ENCODE peak calls at places on chromosomes 12 and 14, in six cellular contexts. One of them, this sample, is unnamed.

GRCh38 chr14:103142031-103142430 is 18.8 kb downstream of the TNFAIP2 start:
- DNase-seq in transverse colon: no peak
- DNase-seq in cardiac muscle cell: no peak
- DNase-seq in left ventricle myocardium inferior: no peak
- DNase-seq in K562: no peak
- DNase-seq in NT2/D1: no peak
- DNase-seq in this sample: no peak

GRCh38 chr12:81520064-81520945 is 238.8 kb downstream of the PPFIA2 start:
- DNase-seq in transverse colon: no peak
- DNase-seq in cardiac muscle cell: no peak
- DNase-seq in left ventricle myocardium inferior: no peak
- DNase-seq in K562: no peak
- DNase-seq in NT2/D1: no peak
- DNase-seq in this sample: no peak

GRCh38 chr14:74888164-74889158 is 6.7 kb downstream of the DLST start:
- DNase-seq in transverse colon: no peak
- DNase-seq in cardiac muscle cell: no peak
- DNase-seq in left ventricle myocardium inferior: no peak
- DNase-seq in K562: peak; percentile 29
- DNase-seq in NT2/D1: no peak
- DNase-seq in this sample: no peak

GRCh38 chr14:102034301-102034700 is 52.5 kb downstream of the HSP90AA1 start:
- DNase-seq in transverse colon: no peak
- DNase-seq in cardiac muscle cell: no peak
- DNase-seq in left ventricle myocardium inferior: no peak
- DNase-seq in K562: no peak
- DNase-seq in NT2/D1: no peak
- DNase-seq in this sample: no peak

GRCh38 chr12:109731231-109731731 is 17.7 kb downstream of the FAM222A start:
- DNase-seq in transverse colon: no peak
- DNase-seq in cardiac muscle cell: no peak
- DNase-seq in left ventricle myocardium inferior: peak; percentile 3
- DNase-seq in K562: no peak
- DNase-seq in NT2/D1: no peak
- DNase-seq in this sample: no peak

GRCh38 chr12:91111366-91112321 is at the start of gene LUM:
- DNase-seq in transverse colon: no peak
- DNase-seq in cardiac muscle cell: peak; percentile 73
- DNase-seq in left ventricle myocardium inferior: peak; percentile 25
- DNase-seq in K562: no peak
- DNase-seq in NT2/D1: no peak
- DNase-seq in this sample: peak; percentile 78

GRCh38 chr12:25864287-25864686 is 94.2 kb upstream of the RASSF8 start:
- DNase-seq in transverse colon: no peak
- DNase-seq in cardiac muscle cell: no peak
- DNase-seq in left ventricle myocardium inferior: no peak
- DNase-seq in K562: no peak
- DNase-seq in NT2/D1: no peak
- DNase-seq in this sample: no peak

GRCh38 chr12:3251067-3251466 is 173.9 kb downstream of the TSPAN9 start:
- DNase-seq in transverse colon: no peak
- DNase-seq in cardiac muscle cell: no peak
- DNase-seq in left ventricle myocardium inferior: no peak
- DNase-seq in K562: no peak
- DNase-seq in NT2/D1: no peak
- DNase-seq in this sample: no peak

GRCh38 chr12:12992418-12993175 is 7.5 kb downstream of the HEBP1 start:
- DNase-seq in transverse colon: peak; percentile 43
- DNase-seq in cardiac muscle cell: peak; percentile 97
- DNase-seq in left ventricle myocardium inferior: no peak
- DNase-seq in K562: no peak
- DNase-seq in NT2/D1: no peak
- DNase-seq in this sample: peak; percentile 83

GRCh38 chr14:100674428-100674827 is 52.3 kb upstream of the DLK1 start:
- DNase-seq in transverse colon: no peak
- DNase-seq in cardiac muscle cell: no peak
- DNase-seq in left ventricle myocardium inferior: no peak
- DNase-seq in K562: no peak
- DNase-seq in NT2/D1: no peak
- DNase-seq in this sample: no peak

GRCh38 chr14:71623939-71624338 is 308.3 kb upstream of the RGS6 start:
- DNase-seq in transverse colon: no peak
- DNase-seq in cardiac muscle cell: no peak
- DNase-seq in left ventricle myocardium inferior: no peak
- DNase-seq in K562: no peak
- DNase-seq in NT2/D1: no peak
- DNase-seq in this sample: no peak

GRCh38 chr14:104603623-104604401 is 760 bp downstream of the TMEM179 start:
- DNase-seq in transverse colon: no peak
- DNase-seq in cardiac muscle cell: no peak
- DNase-seq in left ventricle myocardium inferior: no peak
- DNase-seq in K562: no peak
- DNase-seq in NT2/D1: no peak
- DNase-seq in this sample: no peak

GRCh38 chr12:97324471-97324870 is 138.1 kb upstream of the RMST start:
- DNase-seq in transverse colon: no peak
- DNase-seq in cardiac muscle cell: no peak
- DNase-seq in left ventricle myocardium inferior: no peak
- DNase-seq in K562: no peak
- DNase-seq in NT2/D1: no peak
- DNase-seq in this sample: no peak

GRCh38 chr12:111048991-111049390 is 128.6 kb upstream of the MYL2 start:
- DNase-seq in transverse colon: no peak
- DNase-seq in cardiac muscle cell: no peak
- DNase-seq in left ventricle myocardium inferior: no peak
- DNase-seq in K562: no peak
- DNase-seq in NT2/D1: no peak
- DNase-seq in this sample: no peak

GRCh38 chr12:50283230-50283923 is at the start of gene LIMA1:
- DNase-seq in transverse colon: peak; percentile 96
- DNase-seq in cardiac muscle cell: peak; percentile 89
- DNase-seq in left ventricle myocardium inferior: peak; percentile 93
- DNase-seq in K562: peak; percentile 97
- DNase-seq in NT2/D1: peak; percentile 84
- DNase-seq in this sample: peak; percentile 95

GRCh38 chr12:106903241-106903950 is 52.3 kb upstream of the TMEM263 start:
- DNase-seq in transverse colon: peak; percentile 90
- DNase-seq in cardiac muscle cell: peak; percentile 62
- DNase-seq in left ventricle myocardium inferior: peak; percentile 71
- DNase-seq in K562: peak; percentile 94
- DNase-seq in NT2/D1: peak; percentile 52
- DNase-seq in this sample: peak; percentile 76

GRCh38 chr12:52042706-52043385 is 8.4 kb upstream of the NR4A1 start:
- DNase-seq in transverse colon: no peak
- DNase-seq in cardiac muscle cell: no peak
- DNase-seq in left ventricle myocardium inferior: no peak
- DNase-seq in K562: no peak
- DNase-seq in NT2/D1: no peak
- DNase-seq in this sample: no peak

GRCh38 chr14:72732022-72732780 is 161.7 kb downstream of the DPF3 start:
- DNase-seq in transverse colon: no peak
- DNase-seq in cardiac muscle cell: no peak
- DNase-seq in left ventricle myocardium inferior: no peak
- DNase-seq in K562: no peak
- DNase-seq in NT2/D1: no peak
- DNase-seq in this sample: no peak

GRCh38 chr12:75623631-75624118 is 112.3 kb upstream of the KRR1 start:
- DNase-seq in transverse colon: no peak
- DNase-seq in cardiac muscle cell: peak; percentile 68
- DNase-seq in left ventricle myocardium inferior: no peak
- DNase-seq in K562: no peak
- DNase-seq in NT2/D1: no peak
- DNase-seq in this sample: peak; percentile 23

GRCh38 chr12:21296751-21297406 is 37.8 kb downstream of the SLCO1A2 start:
- DNase-seq in transverse colon: no peak
- DNase-seq in cardiac muscle cell: peak; percentile 25
- DNase-seq in left ventricle myocardium inferior: no peak
- DNase-seq in K562: peak; percentile 7
- DNase-seq in NT2/D1: no peak
- DNase-seq in this sample: no peak

GRCh38 chr14:76780875-76781647 is 19.8 kb downstream of the VASH1 start:
- DNase-seq in transverse colon: no peak
- DNase-seq in cardiac muscle cell: peak; percentile 51
- DNase-seq in left ventricle myocardium inferior: no peak
- DNase-seq in K562: no peak
- DNase-seq in NT2/D1: no peak
- DNase-seq in this sample: no peak

GRCh38 chr14:51490205-51490604 is 161.5 kb upstream of the FRMD6 start:
- DNase-seq in transverse colon: no peak
- DNase-seq in cardiac muscle cell: no peak
- DNase-seq in left ventricle myocardium inferior: no peak
- DNase-seq in K562: no peak
- DNase-seq in NT2/D1: no peak
- DNase-seq in this sample: no peak

GRCh38 chr14:72615511-72616121 is 278.3 kb downstream of the DPF3 start:
- DNase-seq in transverse colon: no peak
- DNase-seq in cardiac muscle cell: peak; percentile 60
- DNase-seq in left ventricle myocardium inferior: no peak
- DNase-seq in K562: no peak
- DNase-seq in NT2/D1: no peak
- DNase-seq in this sample: peak; percentile 89

GRCh38 chr14:34582117-34582680 is 42.7 kb upstream of the EAPP start:
- DNase-seq in transverse colon: no peak
- DNase-seq in cardiac muscle cell: no peak
- DNase-seq in left ventricle myocardium inferior: no peak
- DNase-seq in K562: no peak
- DNase-seq in NT2/D1: no peak
- DNase-seq in this sample: no peak

GRCh38 chr14:104290756-104291122 is 152.4 kb downstream of the KIF26A start:
- DNase-seq in transverse colon: peak; percentile 5
- DNase-seq in cardiac muscle cell: no peak
- DNase-seq in left ventricle myocardium inferior: peak; percentile 6
- DNase-seq in K562: no peak
- DNase-seq in NT2/D1: no peak
- DNase-seq in this sample: no peak

GRCh38 chr12:68623984-68624383 is 13.3 kb downstream of the RAP1B start:
- DNase-seq in transverse colon: no peak
- DNase-seq in cardiac muscle cell: peak; percentile 39
- DNase-seq in left ventricle myocardium inferior: no peak
- DNase-seq in K562: no peak
- DNase-seq in NT2/D1: no peak
- DNase-seq in this sample: peak; percentile 39

GRCh38 chr12:25130741-25131188 is 64.2 kb downstream of the DNAI7 start:
- DNase-seq in transverse colon: no peak
- DNase-seq in cardiac muscle cell: peak; percentile 59
- DNase-seq in left ventricle myocardium inferior: no peak
- DNase-seq in K562: peak; percentile 15
- DNase-seq in NT2/D1: no peak
- DNase-seq in this sample: no peak

DNA sequence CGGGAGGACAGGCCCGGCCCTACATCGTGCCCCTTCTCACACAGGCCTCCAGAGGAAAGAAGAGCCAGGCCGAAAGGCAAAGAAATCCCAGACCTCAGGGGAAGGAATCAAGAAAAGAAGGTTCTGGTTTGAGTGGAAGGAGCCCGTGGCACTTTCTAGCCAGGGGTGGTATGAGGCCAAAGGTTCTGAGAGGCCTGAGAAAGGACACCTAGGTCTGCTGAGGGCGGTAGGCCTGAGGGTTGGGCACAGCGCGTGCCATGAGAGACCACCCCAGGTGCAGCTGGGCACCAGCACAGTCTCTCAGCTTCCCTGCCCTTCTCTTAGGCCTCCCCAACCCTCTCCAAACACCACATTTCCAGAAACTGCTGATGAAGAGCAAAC is 185.0 kb downstream of the ZFP36L1 start:
- DNase-seq in transverse colon: no peak
- DNase-seq in cardiac muscle cell: no peak
- DNase-seq in left ventricle myocardium inferior: no peak
- DNase-seq in K562: no peak
- DNase-seq in NT2/D1: no peak
- DNase-seq in this sample: no peak
- H3K4me3 ChIP-seq in transverse colon: no peak overlapping the region
- H3K4me3 ChIP-seq in cardiac muscle cell: no peak overlapping the region
- H3K4me3 ChIP-seq in left ventricle myocardium inferior: no peak overlapping the region
- H3K4me3 ChIP-seq in K562: no peak overlapping the region
- H3K4me3 ChIP-seq in NT2/D1: no peak overlapping the region
- H3K4me3 ChIP-seq in this sample: no peak overlapping the region

DNA sequence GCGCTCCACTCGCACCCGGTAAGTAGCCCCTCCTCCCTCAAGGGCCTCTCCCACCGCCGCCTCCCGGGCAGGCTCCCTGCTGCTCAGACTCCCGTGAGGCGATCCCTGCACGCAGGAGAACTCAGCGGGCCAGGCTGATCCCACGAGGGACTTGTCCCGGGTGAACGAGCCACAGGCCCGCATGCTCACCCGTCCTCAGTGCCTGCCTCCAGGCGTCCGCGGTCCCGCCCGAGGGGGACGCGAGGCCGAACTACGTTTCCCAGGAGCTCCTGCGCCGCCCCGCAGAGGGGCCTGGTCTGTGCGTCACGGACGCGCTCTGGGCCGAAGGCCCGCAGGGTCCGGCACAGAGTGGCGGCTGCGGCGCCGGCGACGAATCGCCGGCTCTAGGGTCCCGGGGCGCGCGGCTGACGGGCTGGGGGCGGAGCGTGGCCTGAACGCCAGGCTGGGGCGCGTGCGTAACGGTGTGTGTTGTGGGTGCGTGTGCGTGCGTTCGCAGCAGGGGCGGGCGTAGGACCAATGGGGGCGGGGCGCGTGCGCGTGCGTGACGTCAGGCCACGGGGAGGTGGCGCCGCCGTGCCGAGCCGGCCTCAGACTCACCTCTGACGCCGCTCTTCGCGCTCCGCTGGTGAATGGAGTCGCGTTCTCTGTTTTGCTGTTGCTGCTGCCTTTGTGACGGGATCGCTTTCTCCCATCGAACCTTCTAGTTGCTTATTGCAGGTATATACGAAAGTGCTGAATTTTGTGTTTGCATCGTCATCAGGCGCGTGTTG is at the start of the genes ZNF10 and ZNF891:
- DNase-seq in transverse colon: peak; percentile 97
- DNase-seq in cardiac muscle cell: peak; percentile 99
- DNase-seq in left ventricle myocardium inferior: peak; percentile 97
- DNase-seq in K562: peak; percentile 94
- DNase-seq in NT2/D1: peak; percentile 93
- DNase-seq in this sample: peak; percentile 82
- H3K9me3 ChIP-seq in transverse colon: peaks cover 57% of the 10 kb centered on the region
- H3K9me3 ChIP-seq in cardiac muscle cell: no peaks in the 10 kb centered on the region
- H3K9me3 ChIP-seq in left ventricle myocardium inferior: peaks cover 68% of the 10 kb centered on the region
- H3K9me3 ChIP-seq in K562: peaks cover 8% of the 10 kb centered on the region
- H3K9me3 ChIP-seq in NT2/D1: peaks cover 68% of the 10 kb centered on the region
- H3K9me3 ChIP-seq in this sample: peaks cover 32% of the 10 kb centered on the region

GRCh38 chr12:460301-461230 is 827 bp downstream of the B4GALNT3 start:
- DNase-seq in transverse colon: peak; percentile 39
- DNase-seq in cardiac muscle cell: peak; percentile 10
- DNase-seq in left ventricle myocardium inferior: no peak
- DNase-seq in K562: peak; percentile 31
- DNase-seq in NT2/D1: no peak
- DNase-seq in this sample: peak; percentile 37
- H3K4me3 ChIP-seq in transverse colon: peak overlapping the region; percentile 62
- H3K4me3 ChIP-seq in cardiac muscle cell: peak overlapping the region; percentile 50
- H3K4me3 ChIP-seq in left ventricle myocardium inferior: peak overlapping the region; percentile 75
- H3K4me3 ChIP-seq in K562: no peak overlapping the region
- H3K4me3 ChIP-seq in NT2/D1: peak overlapping the region; percentile 65
- H3K4me3 ChIP-seq in this sample: peak overlapping the region; percentile 31

DNA sequence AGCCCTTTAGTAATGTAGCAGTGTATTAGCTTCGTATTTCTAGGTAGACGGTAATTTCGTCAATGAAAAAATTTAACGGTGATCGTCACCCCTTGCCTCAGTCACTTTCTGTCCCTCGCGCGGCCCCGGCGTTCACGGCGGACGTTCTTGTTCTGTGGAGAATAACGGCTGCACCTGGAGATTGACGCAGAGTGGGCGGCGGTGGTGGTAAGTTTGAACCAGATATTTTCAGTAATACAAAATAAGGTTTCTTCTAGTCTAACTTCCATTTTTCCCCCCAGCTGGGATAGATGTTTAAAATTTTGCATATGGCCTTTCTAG is 341 bp downstream of the ZNF10 start:
- DNase-seq in transverse colon: peak; percentile 45
- DNase-seq in cardiac muscle cell: no peak
- DNase-seq in left ventricle myocardium inferior: peak; percentile 26
- DNase-seq in K562: no peak
- DNase-seq in NT2/D1: no peak
- DNase-seq in this sample: peak; percentile 2
- H3K9me3 ChIP-seq in transverse colon: peaks cover 56% of the 10 kb centered on the region
- H3K9me3 ChIP-seq in cardiac muscle cell: no peaks in the 10 kb centered on the region
- H3K9me3 ChIP-seq in left ventricle myocardium inferior: peaks cover 68% of the 10 kb centered on the region
- H3K9me3 ChIP-seq in K562: peaks cover 7% of the 10 kb centered on the region
- H3K9me3 ChIP-seq in NT2/D1: peaks cover 68% of the 10 kb centered on the region
- H3K9me3 ChIP-seq in this sample: peaks cover 31% of the 10 kb centered on the region

This sample was measured in MG63.